ENCODE peak calls at places on chromosomes 4 and X, in seven cellular contexts. F is upper lobe of right lung, A is Caco-2, U is skeletal muscle cell, E is amniotic stem cell, M is sciatic nerve, W is nucleus accumbens. L is an unnamed sample.

GRCh38 chr4:173990879-173991231 is 292.6 kb downstream of the FBXO8 start:
- DNase-seq in F (no peak), A (no peak), U (no peak), E (no peak), M (no peak), W (no peak), L (no peak)

GRCh38 chr4:136687118-136687517 is 845.2 kb downstream of the PCDH18 start:
- DNase-seq in F (no peak), A (peak; percentile 4), U (no peak), E (no peak), M (no peak), W (no peak), L (no peak)

GRCh38 chrX:154309041-154309775 is 13.6 kb downstream of the TKTL1 start:
- DNase-seq in F (no peak), A (no peak), U (no peak), E (no peak), M (no peak), W (no peak), L (no peak)

GRCh38 chrX:12956704-12957541 is 18.0 kb upstream of the TMSB4X start:
- DNase-seq in F (no peak), A (no peak), U (no peak), E (no peak), M (no peak), W (no peak), L (no peak)

GRCh38 chr4:55214172-55214571 is 88.8 kb upstream of the KDR start:
- DNase-seq in F (no peak), A (no peak), U (no peak), E (no peak), M (no peak), W (no peak), L (no peak)

GRCh38 chr4:8295471-8295870 is 25.9 kb downstream of the HTRA3 start:
- DNase-seq in F (peak; percentile 46), A (no peak), U (no peak), E (no peak), M (peak; percentile 31), W (no peak), L (no peak)

GRCh38 chr4:87734936-87735335 is 64.4 kb upstream of the IBSP start:
- DNase-seq in F (no peak), A (no peak), U (no peak), E (no peak), M (no peak), W (no peak), L (no peak)

GRCh38 chr4:143320113-143320512 is 16.6 kb upstream of the GAB1 start:
- DNase-seq in F (no peak), A (no peak), U (no peak), E (no peak), M (no peak), W (no peak), L (no peak)

GRCh38 chrX:103637604-103638338 is 9.0 kb downstream of the TCEAL1 start:
- DNase-seq in F (no peak), A (no peak), U (no peak), E (no peak), M (no peak), W (no peak), L (no peak)

GRCh38 chr4:139492429-139492828 is 38.5 kb downstream of the RAB33B start:
- DNase-seq in F (no peak), A (no peak), U (no peak), E (no peak), M (no peak), W (no peak), L (no peak)

GRCh38 chr4:8443801-8444200 is 3.2 kb downstream of the TRMT44 start:
- DNase-seq in F (no peak), A (no peak), U (no peak), E (no peak), M (no peak), W (no peak), L (no peak)

GRCh38 chr4:7226464-7226863 is 34.1 kb downstream of the SORCS2 start:
- DNase-seq in F (no peak), A (no peak), U (no peak), E (no peak), M (no peak), W (no peak), L (no peak)

GRCh38 chr4:17535906-17536305 is 20.9 kb downstream of the CLRN2 start:
- DNase-seq in F (no peak), A (peak; percentile 15), U (no peak), E (no peak), M (no peak), W (no peak), L (no peak)

GRCh38 chr4:6032249-6033244 is 14.3 kb upstream of the C4orf50 start:
- DNase-seq in F (no peak), A (no peak), U (no peak), E (no peak), M (no peak), W (no peak), L (no peak)

GRCh38 chrX:130543603-130544002 is 141.8 kb downstream of the RBMX2 start:
- DNase-seq in F (no peak), A (no peak), U (no peak), E (no peak), M (no peak), W (no peak), L (no peak)

GRCh38 chr4:182145360-182145905 is 97.8 kb upstream of the TENM3 start:
- DNase-seq in F (no peak), A (no peak), U (no peak), E (no peak), M (no peak), W (no peak), L (no peak)

GRCh38 chrX:135295238-135295943 is 13.9 kb upstream of the ETDC start:
- DNase-seq in F (peak; percentile 65), A (no peak), U (peak; percentile 11), E (no peak), M (no peak), W (peak; percentile 3), L (peak; percentile 46)

GRCh38 chrX:122026665-122027064 is 979.3 kb downstream of the GLUD2 start:
- DNase-seq in F (no peak), A (no peak), U (no peak), E (no peak), M (no peak), W (no peak), L (no peak)

GRCh38 chr4:123588631-123589223 is 192.1 kb downstream of the SPRY1 start:
- DNase-seq in F (no peak), A (no peak), U (peak; percentile 35), E (peak; percentile 1), M (no peak), W (no peak), L (no peak)

GRCh38 chr4:69497081-69497480 is 1.4 kb upstream of the UGT2B4 start:
- DNase-seq in F (no peak), A (no peak), U (peak; percentile 86), E (no peak), M (no peak), W (no peak), L (no peak)

GRCh38 chrX:100363926-100364325 is 46.1 kb downstream of the PCDH19 start:
- DNase-seq in F (no peak), A (no peak), U (no peak), E (no peak), M (no peak), W (no peak), L (no peak)

GRCh38 chrX:92232182-92232581 is 453.0 kb downstream of the PCDH11X start:
- DNase-seq in F (no peak), A (peak; percentile 0), U (no peak), E (no peak), M (no peak), W (no peak), L (no peak)

GRCh38 chrX:38221391-38221929 is 789 bp upstream of the SRPX start:
- DNase-seq in F (no peak), A (no peak), U (no peak), E (no peak), M (no peak), W (no peak), L (no peak)

GRCh38 chrX:53257166-53257565 is 24.2 kb downstream of the IQSEC2 start:
- DNase-seq in F (no peak), A (no peak), U (no peak), E (no peak), M (no peak), W (no peak), L (no peak)

GRCh38 chr4:180557348-180557747 is 1685.9 kb upstream of the TENM3 start:
- DNase-seq in F (no peak), A (no peak), U (no peak), E (no peak), M (no peak), W (no peak), L (no peak)

GRCh38 chrX:69503835-69504625 is at the start of gene NALF2:
- DNase-seq in F (peak; percentile 75), A (peak; percentile 81), U (peak; percentile 2), E (no peak), M (peak; percentile 72), W (no peak), L (peak; percentile 65)

GRCh38 chr4:24917076-24917856 is 4.4 kb upstream of the CCDC149 start:
- DNase-seq in F (no peak), A (no peak), U (no peak), E (no peak), M (no peak), W (no peak), L (no peak)

GRCh38 chr4:102843938-102844337 is 16.6 kb upstream of the UBE2D3 start:
- DNase-seq in F (no peak), A (no peak), U (no peak), E (no peak), M (no peak), W (no peak), L (no peak)

GRCh38 chrX:149607699-149608098 is 12.6 kb upstream of the HSFX2 start:
- DNase-seq in F (no peak), A (no peak), U (no peak), E (no peak), M (no peak), W (no peak), L (no peak)

GRCh38 chr4:93157984-93158383 is 670.6 kb upstream of the ATOH1 start:
- DNase-seq in F (no peak), A (no peak), U (no peak), E (no peak), M (no peak), W (no peak), L (no peak)

GRCh38 chr4:139167774-139168444 is 9.1 kb downstream of the ELF2 start:
- DNase-seq in F (no peak), A (peak; percentile 59), U (no peak), E (no peak), M (no peak), W (no peak), L (no peak)

GRCh38 chrX:55142206-55142918 is 53.5 kb downstream of the PAGE2 start:
- DNase-seq in F (no peak), A (peak; percentile 33), U (no peak), E (no peak), M (no peak), W (no peak), L (no peak)